ENCODE peak calls at places on chromosome 11, in four cellular contexts. C is mesenchymal stem cell, I is IMR-90, Q is H1. Y is an unnamed sample.
A peak's percentile ranks its signal among the peaks of the same experiment; 100 is the strongest.

GRCh38 chr11:16905375-16905774 is 108.8 kb downstream of the PLEKHA7 start:
- DNase-seq in Q (no peak), I (no peak), C (no peak), Y (no peak)

GRCh38 chr11:86805873-86806310 is 5.5 kb downstream of the PRSS23 start:
- DNase-seq in C (no peak), Q (no peak), I (no peak), Y (no peak)

GRCh38 chr11:36953986-36954385 is 355.9 kb upstream of the RAG2 start:
- DNase-seq in I (no peak), C (peak; percentile 21), Q (no peak), Y (no peak)

GRCh38 chr11:117223741-117224685 is 7.9 kb downstream of the PCSK7 start:
- DNase-seq in C (no peak), Q (no peak), I (no peak), Y (no peak)

GRCh38 chr11:123249354-123249753 is 54.3 kb upstream of the CLMP start:
- DNase-seq in Q (no peak), C (no peak), I (peak; percentile 28), Y (no peak)

GRCh38 chr11:69014084-69014935 is 1.3 kb upstream of the MRGPRF start:
- DNase-seq in C (peak; percentile 87), I (peak; percentile 82), Q (no peak), Y (no peak)

GRCh38 chr11:46560300-46561025 is 33.4 kb downstream of the AMBRA1 start:
- DNase-seq in I (peak; percentile 41), C (peak; percentile 60), Q (no peak), Y (no peak)

GRCh38 chr11:77014669-77015068 is 19.5 kb upstream of the B3GNT6 start:
- DNase-seq in Q (no peak), C (no peak), I (no peak), Y (no peak)

GRCh38 chr11:96272542-96273306 is 70.3 kb downstream of the MAML2 start:
- DNase-seq in I (peak; percentile 51), Q (no peak), C (peak; percentile 72), Y (peak; percentile 68)

GRCh38 chr11:73350908-73351636 is 25.1 kb upstream of the RELT start:
- DNase-seq in Q (no peak), C (peak; percentile 85), I (peak; percentile 84), Y (peak; percentile 56)

GRCh38 chr11:106031210-106031845 is 9.3 kb upstream of the MSANTD4 start:
- DNase-seq in Q (no peak), C (peak; percentile 14), I (peak; percentile 35), Y (no peak)

GRCh38 chr11:33258631-33259184 is 1.5 kb downstream of the HIPK3 start:
- DNase-seq in I (peak; percentile 56), Q (no peak), C (no peak), Y (no peak)

GRCh38 chr11:62336949-62337681 is at the start of gene ASRGL1:
- DNase-seq in C (peak; percentile 49), Q (peak; percentile 54), I (peak; percentile 15), Y (peak; percentile 81)

GRCh38 chr11:41921991-41922390 is 462.5 kb upstream of the LRRC4C start:
- DNase-seq in Q (no peak), C (no peak), I (no peak), Y (peak; percentile 70)

GRCh38 chr11:87425391-87425790 is 387.7 kb downstream of the TMEM135 start:
- DNase-seq in Q (no peak), C (no peak), I (peak; percentile 59), Y (peak; percentile 20)

GRCh38 chr11:102345923-102346322 is 1.1 kb upstream of the BIRC2 start:
- DNase-seq in I (peak; percentile 83), Q (no peak), C (peak; percentile 91), Y (peak; percentile 44)
- H2BK5ac ChIP-seq in I (peak overlapping the region; percentile 99), Q (no peak overlapping the region), C (peak overlapping the region; percentile 38), Y (no peak overlapping the region)

GRCh38 chr11:19777032-19777341 is 64.3 kb downstream of the NAV2 start:
- DNase-seq in I (no peak), Q (no peak), C (no peak), Y (no peak)
- H2BK15ac ChIP-seq in I (no peak overlapping the region), Q (no peak overlapping the region), C (peak overlapping the region; percentile 33), Y (no peak overlapping the region)

GRCh38 chr11:2180347-2180746 is 8.7 kb upstream of the TH start:
- DNase-seq in C (no peak), I (no peak), Q (no peak), Y (no peak)
- H3K23ac ChIP-seq in C (no peak overlapping the region), I (no peak overlapping the region), Q (no peak overlapping the region), Y (no peak overlapping the region)

GRCh38 chr11:126433244-126433846 is 77.9 kb downstream of the ST3GAL4 start:
- DNase-seq in Q (no peak), I (no peak), C (no peak), Y (no peak)
- H2BK5ac ChIP-seq in Q (no peak overlapping the region), I (no peak overlapping the region), C (no peak overlapping the region), Y (no peak overlapping the region)

DNA sequence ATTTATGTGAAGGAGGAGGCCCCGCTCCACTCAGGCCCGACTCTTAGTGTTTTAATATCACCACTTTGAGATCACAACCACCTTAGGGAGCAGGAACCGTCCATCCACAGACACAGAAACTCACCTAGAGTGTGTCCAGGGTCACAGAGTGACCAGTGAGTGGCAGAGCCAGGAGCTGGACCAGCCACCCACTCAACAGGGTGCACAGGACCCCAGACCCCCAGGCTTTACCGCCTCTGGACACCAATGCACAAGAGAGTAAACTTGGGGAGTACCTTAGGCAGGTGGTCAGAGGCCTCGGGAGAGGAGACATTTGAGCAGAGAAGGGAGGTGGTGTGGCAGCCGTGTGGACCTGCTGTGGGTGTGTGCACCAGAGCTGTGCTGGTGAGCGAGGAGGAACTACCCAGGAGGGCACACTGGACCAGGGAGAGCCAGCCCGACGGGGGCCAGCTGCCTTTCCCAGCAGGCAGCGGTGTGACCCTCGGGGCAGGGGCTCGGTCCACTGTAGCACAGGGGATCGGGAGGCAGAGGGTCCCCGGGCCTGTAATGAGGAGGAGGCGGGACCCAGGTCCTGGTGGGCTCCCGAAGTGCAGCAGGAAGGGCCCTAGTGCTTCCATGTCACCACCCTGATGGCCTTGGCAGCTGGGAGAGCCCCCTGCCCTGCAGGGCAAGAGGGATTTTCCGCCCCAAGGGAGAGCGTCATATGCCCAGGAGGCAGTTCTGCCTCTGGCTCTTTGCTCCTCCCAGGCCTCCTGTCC is 7.6 kb upstream of the NLRP6 start:
- DNase-seq in I (no peak), Q (no peak), C (no peak), Y (no peak)
- H2BK15ac ChIP-seq in I (no peak overlapping the region), Q (peak overlapping the region; percentile 40), C (no peak overlapping the region), Y (no peak overlapping the region)

DNA sequence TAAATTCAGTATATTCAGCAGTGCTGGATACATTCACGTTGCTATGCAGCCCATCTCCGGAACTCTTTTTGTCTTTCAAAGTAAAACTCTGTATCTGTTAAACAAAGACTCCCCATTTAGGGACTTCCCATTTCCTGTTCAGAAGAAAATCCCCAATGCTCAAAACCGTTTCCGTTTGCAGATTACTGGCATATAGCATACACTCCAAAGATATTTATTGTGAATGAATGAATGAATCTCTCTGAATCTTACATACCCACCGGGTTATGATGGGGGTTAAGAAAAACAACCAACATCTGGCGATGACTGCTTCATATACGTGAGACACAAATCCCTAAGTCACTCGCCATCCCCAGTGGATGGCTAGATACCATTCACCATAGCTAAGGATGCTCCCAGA is 1.6 kb downstream of the THY1 start:
- DNase-seq in Q (no peak), C (no peak), I (peak; percentile 62), Y (no peak)
- H3K23ac ChIP-seq in Q (no peak overlapping the region), C (no peak overlapping the region), I (peak overlapping the region; percentile 90), Y (no peak overlapping the region)

DNA sequence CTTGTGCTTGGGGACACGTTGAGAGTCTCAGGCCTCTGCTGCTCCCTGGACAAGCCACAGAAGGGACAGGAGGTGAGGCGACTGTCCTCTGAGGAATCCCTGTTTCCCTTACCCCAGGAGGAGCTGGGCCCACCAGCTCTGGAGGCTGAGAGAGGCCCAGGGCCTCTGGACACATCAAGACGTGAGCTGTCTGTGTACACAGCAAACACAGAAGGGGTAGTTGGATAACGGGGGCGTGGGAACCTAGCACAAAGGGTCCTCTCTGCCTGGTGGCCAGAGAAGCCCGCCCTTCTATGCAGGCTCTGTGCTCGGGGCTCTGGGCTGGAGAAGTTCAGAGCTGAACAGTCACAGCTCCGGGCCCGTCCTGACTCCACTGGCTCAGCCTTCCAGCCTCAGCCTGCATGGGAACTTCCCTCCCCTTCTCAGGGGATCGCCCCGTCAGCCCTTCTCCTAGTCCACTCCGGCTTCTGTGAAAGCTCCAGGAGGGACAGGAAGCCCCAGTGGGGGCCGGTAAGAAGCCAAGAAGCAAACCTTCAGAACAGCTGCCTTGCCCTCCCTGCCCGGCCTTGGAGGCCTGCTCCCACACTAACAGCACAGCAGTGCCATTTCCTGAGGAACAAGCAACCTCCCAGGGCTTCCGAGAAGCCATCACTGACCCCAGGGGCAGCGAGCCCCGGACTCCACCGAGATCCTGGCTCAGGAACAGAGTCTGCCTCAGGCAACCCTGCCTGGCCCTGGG is 119.6 kb downstream of the ST3GAL4 start:
- DNase-seq in C (no peak), Q (no peak), I (no peak), Y (no peak)
- H2BK5ac ChIP-seq in C (no peak overlapping the region), Q (no peak overlapping the region), I (no peak overlapping the region), Y (no peak overlapping the region)

GRCh38 chr11:119320593-119321524 is 3.9 kb upstream of the MCAM start:
- DNase-seq in Q (no peak), I (peak; percentile 65), C (peak; percentile 82), Y (peak; percentile 86)
- H2BK15ac ChIP-seq in Q (peak overlapping the region; percentile 72), I (peak overlapping the region; percentile 91), C (peak overlapping the region; percentile 99), Y (no peak overlapping the region)

Y was measured in mesendoderm.